ENCODE peak calls at places on chromosomes 16 and 17, in five cellular contexts. T is upper lobe of right lung, Q is Panc1, P is prostate gland, U is cardiac muscle cell. V is an unnamed sample.
A peak's percentile ranks its signal among the peaks of the same experiment; 100 is the strongest.

GRCh38 chr16:66324785-66325184 is 41.7 kb upstream of the CDH5 start:
- DNase-seq in T (no peak), Q (no peak), P (no peak), U (peak; percentile 48), V (no peak)

GRCh38 chr17:79002291-79002690 is 7.3 kb downstream of the CANT1 start:
- DNase-seq in Q (no peak), P (no peak), T (no peak), U (no peak), V (peak; percentile 60)

GRCh38 chr17:57570740-57571344 is 174.3 kb downstream of the CCDC182 start:
- DNase-seq in Q (no peak), U (no peak), P (peak; percentile 19), T (no peak), V (no peak)

GRCh38 chr17:55601874-55602364 is 90.7 kb upstream of the SMIM36 start:
- DNase-seq in T (no peak), P (no peak), Q (peak; percentile 33), U (peak; percentile 23), V (no peak)

GRCh38 chr16:81478876-81479496 is 34.4 kb downstream of the CMIP start:
- DNase-seq in P (peak; percentile 70), Q (no peak), T (no peak), U (no peak), V (no peak)

GRCh38 chr16:11052080-11052808 is 107.9 kb downstream of the CLEC16A start:
- DNase-seq in T (peak; percentile 71), Q (no peak), P (no peak), U (no peak), V (no peak)

GRCh38 chr16:8867483-8868271 is 1.1 kb downstream of the CARHSP1 start:
- DNase-seq in P (no peak), Q (no peak), T (no peak), U (peak; percentile 39), V (no peak)

GRCh38 chr17:72372185-72372584 is 251.4 kb downstream of the SOX9 start:
- DNase-seq in U (no peak), P (no peak), Q (no peak), T (no peak), V (no peak)

GRCh38 chr16:62058412-62058811 is 22.2 kb upstream of the CDH8 start:
- DNase-seq in Q (no peak), T (no peak), P (no peak), U (no peak), V (no peak)

GRCh38 chr17:8618825-8619224 is 11.7 kb downstream of the MYH10 start:
- DNase-seq in U (no peak), Q (no peak), P (no peak), T (no peak), V (no peak)

GRCh38 chr17:6455321-6455705 is 11.1 kb downstream of the PIMREG start:
- DNase-seq in T (peak; percentile 66), Q (no peak), U (peak; percentile 46), P (no peak), V (no peak)

GRCh38 chr17:1109606-1110523 is 69.9 kb downstream of the ABR start:
- DNase-seq in Q (no peak), P (no peak), T (peak; percentile 80), U (peak; percentile 61), V (no peak)

GRCh38 chr17:80025140-80025539 is 10.5 kb downstream of the TBC1D16 start:
- DNase-seq in U (peak; percentile 23), T (no peak), P (peak; percentile 62), Q (no peak), V (no peak)

GRCh38 chr17:48077555-48077954 is 23.7 kb downstream of the CBX1 start:
- DNase-seq in T (no peak), P (no peak), U (no peak), Q (no peak), V (no peak)

GRCh38 chr16:56769674-56770073 is 39.7 kb downstream of the NUP93 start:
- DNase-seq in Q (no peak), T (no peak), U (no peak), P (no peak), V (no peak)

GRCh38 chr16:4890026-4890425 is 42.7 kb downstream of the UBN1 start:
- DNase-seq in Q (no peak), T (no peak), P (no peak), U (no peak), V (no peak)

GRCh38 chr17:3738562-3739295 is 15.0 kb downstream of the HASPIN start:
- DNase-seq in Q (no peak), T (peak; percentile 78), U (peak; percentile 12), P (peak; percentile 58), V (no peak)

GRCh38 chr16:27743963-27744362 is 194.0 kb downstream of the KATNIP start:
- DNase-seq in Q (no peak), P (no peak), T (no peak), U (no peak), V (no peak)

GRCh38 chr17:60153606-60154355 is 4.0 kb downstream of the CA4 start:
- DNase-seq in P (no peak), T (peak; percentile 28), U (no peak), Q (no peak), V (no peak)

GRCh38 chr17:69574257-69575197 is 160.0 kb downstream of the MAP2K6 start:
- DNase-seq in T (no peak), P (no peak), Q (no peak), U (no peak), V (no peak)

GRCh38 chr17:280216-280615 is 72.4 kb downstream of the RPH3AL start:
- DNase-seq in T (peak; percentile 47), Q (no peak), U (no peak), P (no peak), V (peak; percentile 7)

GRCh38 chr17:2457913-2458312 is 53.8 kb downstream of the METTL16 start:
- DNase-seq in U (no peak), Q (no peak), P (no peak), T (no peak), V (no peak)

GRCh38 chr17:42010898-42011516 is 6.2 kb downstream of the DNAJC7 start:
- DNase-seq in T (no peak), P (no peak), Q (no peak), U (no peak), V (no peak)

GRCh38 chr16:17291289-17291688 is 179.5 kb downstream of the XYLT1 start:
- DNase-seq in U (no peak), T (no peak), Q (no peak), P (no peak), V (no peak)

DNA sequence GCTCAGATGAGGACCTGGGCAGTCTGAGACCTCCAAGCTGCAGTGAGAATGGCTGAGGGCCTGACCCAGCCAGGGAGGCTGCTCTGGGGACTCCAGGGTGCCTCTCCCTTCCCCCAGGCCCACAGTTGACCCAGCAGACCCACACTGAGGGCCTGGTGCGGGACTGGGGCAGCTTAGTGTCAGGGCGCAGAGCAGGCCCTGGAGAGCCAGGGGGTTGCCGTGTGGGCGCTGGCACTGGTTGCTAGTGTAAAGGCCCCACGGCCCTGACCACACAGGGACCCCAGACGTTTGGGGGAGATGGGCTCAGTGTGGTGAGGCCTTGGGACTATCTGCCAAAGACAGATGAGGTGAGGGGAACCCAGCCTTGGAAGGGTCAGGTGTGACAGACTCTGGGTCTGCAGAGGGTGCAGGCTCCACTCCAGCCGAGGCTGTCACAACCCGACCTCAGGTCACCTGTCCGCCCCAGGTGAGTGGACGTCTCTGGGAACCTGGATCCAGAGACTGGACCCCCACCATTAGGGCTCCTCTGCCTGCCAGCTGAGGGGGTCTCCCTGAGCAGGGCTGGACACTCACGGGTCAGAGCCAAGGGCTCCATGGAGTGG is 50.8 kb upstream of the GNG13 start:
- DNase-seq in U (no peak), P (no peak), T (no peak), Q (no peak), V (no peak)
- H3K9me3 ChIP-seq in U (no peaks in the 10 kb centered on the region), P (no peaks in the 10 kb centered on the region), T (no peaks in the 10 kb centered on the region), Q (no peaks in the 10 kb centered on the region), V (peaks cover 5% of the 10 kb centered on the region)

GRCh38 chr16:88784074-88784855 is 755 bp downstream of the PIEZO1 start:
- DNase-seq in U (peak; percentile 82), P (peak; percentile 71), Q (no peak), T (peak; percentile 88), V (peak; percentile 77)
- TF ChIP-seq CTCF in U (peak; percentile 56), P (peak; percentile 60), Q (no peak), T (peak; percentile 59), V (peak; percentile 47)

GRCh38 chr16:73191111-73192046 is 143.5 kb upstream of the ZFHX3 start:
- DNase-seq in U (no peak), T (no peak), P (no peak), Q (no peak), V (no peak)

GRCh38 chr16:73190688-73191087 is 142.8 kb upstream of the ZFHX3 start:
- DNase-seq in Q (no peak), P (no peak), U (no peak), T (no peak), V (no peak)

GRCh38 chr16:73193464-73193863 is 145.5 kb upstream of the ZFHX3 start:
- DNase-seq in Q (no peak), T (no peak), U (no peak), P (no peak), V (no peak)

GRCh38 chr16:73189132-73189531 is 141.2 kb upstream of the ZFHX3 start:
- DNase-seq in Q (no peak), U (no peak), P (no peak), T (no peak), V (no peak)

DNA sequence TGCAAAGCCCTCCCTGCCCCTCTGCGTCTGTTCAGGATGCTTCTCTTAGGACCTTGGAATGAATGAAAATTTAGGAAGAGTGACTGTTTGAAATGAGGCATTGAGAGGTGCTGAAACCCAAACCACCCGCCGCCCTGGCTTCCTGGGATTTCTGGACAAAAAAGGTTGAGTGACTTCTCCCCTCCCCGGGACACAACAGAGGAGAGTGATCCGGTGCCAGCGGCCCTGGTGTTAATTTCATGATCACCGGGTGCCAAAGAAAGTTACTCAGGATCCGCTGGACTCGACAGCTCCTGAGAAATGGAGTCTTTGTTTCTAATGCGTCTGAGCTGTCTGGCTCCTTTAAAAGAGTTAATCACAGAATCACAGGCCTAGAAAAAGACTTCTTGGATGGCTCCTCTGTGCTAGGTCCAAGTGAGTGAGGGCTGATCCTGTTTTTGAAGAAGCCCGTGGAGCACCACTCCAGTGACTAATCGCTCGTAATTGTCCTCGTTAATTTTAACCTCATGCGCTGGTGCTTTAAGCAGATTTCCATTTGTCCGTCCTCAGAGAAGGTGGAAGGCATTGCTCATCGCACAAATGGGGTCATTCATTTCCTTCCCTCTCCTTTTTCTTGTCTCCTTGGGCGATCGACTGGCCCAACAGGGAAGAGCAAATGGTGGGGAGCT is 144.4 kb upstream of the ZFHX3 start:
- DNase-seq in Q (no peak), T (no peak), P (no peak), U (no peak), V (no peak)
- H3K4me3 ChIP-seq in Q (no peak overlapping the region), T (no peak overlapping the region), P (no peak overlapping the region), U (no peak overlapping the region), V (no peak overlapping the region)

GRCh38 chr16:68564367-68564985 is 25.4 kb downstream of the ZFP90 start:
- DNase-seq in U (peak; percentile 1), Q (no peak), T (no peak), P (no peak), V (no peak)

DNA sequence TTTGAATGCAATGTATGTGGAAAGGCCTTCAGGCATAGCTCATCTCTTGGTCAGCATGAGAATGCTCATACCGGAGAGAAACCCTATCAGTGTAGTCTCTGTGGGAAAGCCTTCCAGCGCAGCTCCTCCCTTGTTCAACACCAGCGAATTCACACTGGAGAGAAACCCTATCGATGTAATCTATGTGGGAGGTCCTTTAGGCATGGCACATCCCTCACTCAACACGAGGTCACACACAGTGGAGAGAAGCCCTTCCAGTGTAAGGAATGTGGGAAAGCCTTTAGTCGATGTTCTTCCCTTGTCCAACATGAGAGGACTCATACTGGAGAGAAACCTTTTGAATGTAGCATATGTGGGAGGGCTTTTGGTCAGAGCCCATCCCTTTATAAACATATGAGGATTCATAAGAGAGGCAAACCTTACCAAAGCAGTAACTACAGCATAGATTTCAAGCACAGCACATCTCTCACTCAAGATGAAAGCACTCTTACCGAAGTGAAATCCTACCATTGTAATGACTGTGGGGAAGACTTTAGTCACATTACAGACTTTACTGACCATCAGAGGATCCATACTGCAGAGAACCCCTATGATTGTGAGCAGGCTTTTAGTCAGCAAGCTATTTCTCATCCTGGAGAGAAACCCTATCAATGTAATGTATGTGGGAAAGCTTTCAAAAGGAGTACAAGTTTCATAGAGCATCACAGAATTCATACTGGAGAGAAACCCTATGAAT is 24.7 kb downstream of the ZFP90 start:
- DNase-seq in U (no peak), Q (no peak), P (no peak), T (no peak), V (no peak)
- H3K9me3 ChIP-seq in U (peaks cover 43% of the 10 kb centered on the region), Q (peaks cover 78% of the 10 kb centered on the region), P (peaks cover 18% of the 10 kb centered on the region), T (peaks cover 99% of the 10 kb centered on the region), V (peaks cover 70% of the 10 kb centered on the region)

V was measured in RWPE2.